ENCODE peak calls at places on chromosomes 2 and 18, in seven cellular contexts. C is SK-N-SH, L is K562, Y is GM12878, J is GM12891, H is HepG2, V is H1. B is an unnamed sample.

GRCh38 chr2:42238644-42239288 is 69.6 kb downstream of the EML4 start:
- DNase-seq in J (no peak), L (peak), V (peak), Y (no peak), H (peak), C (no peak), B (no peak)

GRCh38 chr2:24917086-24917485 is 3.0 kb downstream of the ADCY3 start:
- DNase-seq in V (no peak), Y (peak), L (peak), H (no peak), C (no peak), J (peak), B (peak)

GRCh38 chr2:9814129-9814868 is 29.0 kb upstream of the TAF1B start:
- DNase-seq in J (no peak), L (no peak), V (no peak), Y (no peak), C (no peak), H (no peak), B (no peak)

GRCh38 chr2:214839464-214839863 is 30.0 kb upstream of the BARD1 start:
- DNase-seq in Y (peak), J (no peak), V (no peak), C (no peak), H (no peak), L (no peak), B (no peak)

GRCh38 chr18:79935499-79935898 is 16.0 kb downstream of the SLC66A2 start:
- DNase-seq in H (no peak), L (no peak), J (no peak), V (no peak), Y (no peak), C (no peak), B (no peak)

GRCh38 chr2:2107627-2108026 is 223.4 kb downstream of the MYT1L start:
- DNase-seq in H (no peak), L (no peak), V (no peak), J (no peak), C (no peak), Y (no peak), B (no peak)

GRCh38 chr18:59629894-59630293 is 67.3 kb downstream of the CCBE1 start:
- DNase-seq in Y (no peak), C (no peak), L (no peak), H (no peak), V (peak), J (no peak), B (no peak)

GRCh38 chr18:8844721-8845148 is 139.4 kb downstream of the MTCL1 start:
- DNase-seq in Y (no peak), L (no peak), V (no peak), H (no peak), J (no peak), C (peak), B (no peak)

GRCh38 chr2:215684448-215685217 is 248.8 kb upstream of the FN1 start:
- DNase-seq in J (no peak), L (peak), V (no peak), C (no peak), H (peak), Y (no peak), B (no peak)

GRCh38 chr2:78780321-78780720 is 245.2 kb upstream of the REG3G start:
- DNase-seq in Y (no peak), H (no peak), C (peak), J (no peak), V (no peak), L (no peak), B (no peak)

GRCh38 chr2:58906151-58906645 is 665.1 kb upstream of the FANCL start:
- DNase-seq in C (no peak), L (no peak), H (no peak), Y (no peak), V (no peak), J (no peak), B (no peak)

GRCh38 chr2:112834379-112835014 is 2.1 kb downstream of the IL1B start:
- DNase-seq in C (no peak), J (no peak), L (no peak), V (no peak), H (peak), Y (no peak), B (no peak)

GRCh38 chr2:239271471-239272255 is 129.2 kb downstream of the HDAC4 start:
- DNase-seq in V (no peak), L (no peak), H (no peak), Y (no peak), J (no peak), C (no peak), B (no peak)

GRCh38 chr18:3653263-3653858 is 203.4 kb downstream of the TGIF1 start:
- DNase-seq in C (no peak), H (no peak), J (no peak), V (no peak), Y (no peak), L (peak), B (no peak)

GRCh38 chr2:235384624-235385023 is 109.2 kb upstream of the AGAP1 start:
- DNase-seq in C (no peak), L (no peak), Y (no peak), H (no peak), V (peak), J (no peak), B (no peak)

GRCh38 chr18:58965291-58965929 is 100.7 kb downstream of the ZNF532 start:
- DNase-seq in Y (no peak), C (no peak), L (no peak), J (no peak), V (no peak), H (no peak), B (no peak)

GRCh38 chr2:16860627-16861026 is 195.0 kb upstream of the CYRIA start:
- DNase-seq in V (no peak), L (no peak), C (no peak), H (no peak), Y (no peak), J (no peak), B (no peak)

GRCh38 chr2:200377774-200378336 is 71.4 kb downstream of the SPATS2L start:
- DNase-seq in H (peak), C (peak), V (no peak), L (peak), Y (no peak), J (no peak), B (no peak)

GRCh38 chr2:200376422-200377142 is 70.1 kb downstream of the SPATS2L start:
- DNase-seq in L (peak), H (peak), C (no peak), Y (no peak), V (no peak), J (no peak), B (no peak)

GRCh38 chr2:200377143-200377773 is 70.8 kb downstream of the SPATS2L start:
- DNase-seq in V (no peak), Y (no peak), H (no peak), L (no peak), J (no peak), C (no peak), B (no peak)

GRCh38 chr2:200373196-200373595 is 66.7 kb downstream of the SPATS2L start:
- DNase-seq in V (no peak), H (no peak), J (no peak), C (no peak), L (no peak), Y (no peak), B (no peak)

GRCh38 chr2:200373973-200374416 is 67.5 kb downstream of the SPATS2L start:
- DNase-seq in J (no peak), Y (peak), H (peak), L (no peak), C (no peak), V (no peak), B (no peak)
- TF ChIP-seq TAF1 in J (no peak), Y (no peak), H (no peak), L (no peak), C (no peak), V (no peak), B (no peak)

DNA sequence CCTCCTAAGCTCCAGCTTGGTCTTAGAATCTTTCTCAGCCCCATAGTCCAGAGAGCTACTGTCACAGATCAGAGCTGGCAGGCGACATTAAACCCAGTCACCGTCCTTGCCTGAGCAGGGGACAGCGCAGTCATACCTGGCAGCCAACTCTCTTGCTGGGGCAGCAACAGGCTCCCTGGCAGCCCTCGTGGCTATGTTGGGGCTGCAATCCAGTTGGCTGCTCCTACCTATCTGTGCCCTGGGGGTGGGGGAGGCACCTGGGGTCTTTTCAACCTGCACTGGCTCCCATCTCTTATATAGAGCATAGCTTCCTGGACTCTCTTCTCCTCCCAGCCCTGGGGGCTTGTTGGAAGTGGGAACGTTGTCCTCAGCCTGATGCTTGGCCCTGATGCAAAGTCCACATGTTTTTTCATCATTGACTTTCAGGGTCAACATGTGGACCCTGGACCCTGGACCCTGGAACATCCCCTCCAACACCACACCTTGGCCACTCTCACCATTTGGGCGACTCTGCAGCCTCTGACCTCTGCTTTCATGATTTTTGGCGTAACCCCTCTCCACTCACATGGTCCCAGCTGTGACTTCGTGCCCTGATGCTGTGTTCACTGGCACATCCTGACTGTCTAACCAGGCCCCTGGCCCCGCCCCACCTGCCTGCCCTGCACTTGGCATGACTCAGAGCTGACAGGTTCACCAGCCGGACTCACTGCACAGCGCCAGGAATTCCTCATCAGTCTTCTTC is 45.6 kb downstream of the ATOH8 start:
- DNase-seq in L (no peak), H (peak), V (no peak), J (no peak), C (no peak), Y (no peak), B (no peak)
- TF ChIP-seq TAF1 in L (no peak), H (no peak), V (no peak), J (no peak), C (no peak), Y (no peak), B (no peak)

GRCh38 chr2:20509766-20510490 is 63.1 kb downstream of the RHOB start:
- DNase-seq in Y (no peak), C (no peak), V (peak), H (peak), J (no peak), L (peak), B (no peak)
- TF ChIP-seq TAF1 in Y (no peak), C (no peak), V (no peak), H (peak), J (no peak), L (no peak), B (no peak)

GRCh38 chr2:200079356-200079755 is 124.0 kb downstream of the MAIP1 start:
- DNase-seq in C (no peak), L (no peak), V (no peak), H (no peak), Y (no peak), J (no peak), B (no peak)

GRCh38 chr2:200081221-200081620 is 125.8 kb downstream of the MAIP1 start:
- DNase-seq in C (no peak), V (no peak), H (no peak), L (no peak), J (no peak), Y (no peak), B (no peak)

GRCh38 chr2:200077838-200078237 is 122.5 kb downstream of the MAIP1 start:
- DNase-seq in Y (no peak), L (no peak), C (peak), V (no peak), H (no peak), J (no peak), B (no peak)

GRCh38 chr2:200077210-200077650 is 121.8 kb downstream of the MAIP1 start:
- DNase-seq in L (no peak), H (peak), Y (no peak), V (no peak), C (no peak), J (no peak), B (no peak)
- TF ChIP-seq TAF1 in L (no peak), H (no peak), Y (no peak), V (no peak), C (no peak), J (no peak), B (no peak)